ENCODE peak calls at places on chromosomes 11 and 22, in ten cellular contexts. Z, V, N, S, I, A, P, C, B and Q are unnamed samples.

GRCh38 chr11:21810650-21811049 is 382.2 kb upstream of the ANO5 start:
- DNase-seq in N (peak; percentile 2), V (no peak), C (no peak), S (no peak), I (no peak), B (no peak), Z (no peak), A (no peak), P (no peak), Q (no peak)

GRCh38 chr22:46900549-46900948 is 138.1 kb downstream of the TBC1D22A start:
- DNase-seq in V (no peak), B (no peak), Z (no peak), C (no peak), N (no peak), A (no peak), I (no peak), P (no peak), S (no peak), Q (no peak)

GRCh38 chr22:33210129-33210784 is 152.1 kb upstream of the SYN3 start:
- DNase-seq in P (no peak), C (peak; percentile 4), B (no peak), V (no peak), A (no peak), S (no peak), I (peak; percentile 19), N (peak; percentile 48), Z (peak; percentile 37), Q (no peak)

GRCh38 chr11:111765984-111766833 is at the start of gene PPP2R1B:
- DNase-seq in I (peak; percentile 75), A (peak; percentile 88), C (peak; percentile 71), V (no peak), N (peak; percentile 77), S (peak; percentile 66), P (peak; percentile 88), B (no peak), Z (peak; percentile 73), Q (no peak)

GRCh38 chr11:34783816-34784317 is 132.3 kb downstream of the APIP start:
- DNase-seq in P (no peak), S (no peak), V (no peak), Z (no peak), B (no peak), I (no peak), C (no peak), A (no peak), N (no peak), Q (no peak)

GRCh38 chr11:20005747-20006146 is 154.5 kb downstream of the DBX1 start:
- DNase-seq in N (no peak), C (no peak), Z (no peak), V (no peak), I (no peak), S (no peak), P (no peak), A (no peak), B (no peak), Q (no peak)

GRCh38 chr22:35376728-35377472 is 4.0 kb upstream of the HMOX1 start:
- DNase-seq in P (peak; percentile 89), N (peak; percentile 100), C (peak; percentile 98), V (peak; percentile 92), Z (peak; percentile 99), B (peak; percentile 97), S (peak; percentile 9), I (peak; percentile 94), A (peak; percentile 94), Q (peak; percentile 89)

GRCh38 chr11:97617031-97617430 is 1227.2 kb downstream of the JRKL start:
- DNase-seq in A (no peak), V (no peak), P (no peak), S (no peak), Z (no peak), B (no peak), C (no peak), I (no peak), N (no peak), Q (no peak)

GRCh38 chr22:25955323-25955722 is 213.3 kb downstream of the MYO18B start:
- DNase-seq in N (no peak), P (no peak), V (no peak), I (no peak), A (no peak), S (no peak), Z (no peak), B (no peak), C (no peak), Q (no peak)

GRCh38 chr11:12219732-12220131 is 109.3 kb downstream of the MICAL2 start:
- DNase-seq in C (no peak), S (no peak), P (no peak), B (peak; percentile 25), V (no peak), I (no peak), N (peak; percentile 81), A (no peak), Z (peak; percentile 93), Q (no peak)

GRCh38 chr11:5553347-5553746 is 5.0 kb upstream of the OR52H1 start:
- DNase-seq in V (no peak), A (no peak), C (no peak), S (no peak), P (no peak), N (no peak), Z (no peak), B (no peak), I (no peak), Q (no peak)

DNA sequence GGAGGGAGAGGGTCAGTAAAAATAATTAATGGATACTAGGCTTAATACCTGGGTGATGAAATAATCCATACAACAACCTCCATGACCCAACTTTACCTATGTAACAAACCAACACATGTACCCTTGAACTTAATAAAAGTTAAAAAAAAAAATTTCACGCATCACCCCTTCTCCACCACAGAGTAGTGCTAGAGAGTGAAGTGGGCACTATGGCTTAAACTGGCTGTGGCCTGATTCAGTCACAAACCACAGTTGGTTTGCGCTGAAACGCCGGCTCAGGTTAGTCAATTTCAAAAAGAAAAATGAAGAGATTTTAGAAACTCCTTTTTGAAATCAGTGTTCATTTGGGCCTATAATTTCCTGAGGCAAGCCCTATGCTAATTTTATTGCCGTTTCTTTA is 144.3 kb downstream of the TRPC6 start:
- DNase-seq in I (no peak), N (no peak), A (no peak), Z (no peak), V (no peak), S (no peak), C (no peak), P (no peak), B (no peak), Q (no peak)
- TF ChIP-seq CTCF in I (no peak), N (no peak), A (no peak), Z (peak; percentile 2), V (no peak), S (no peak), C (no peak), P (no peak), B (no peak), Q (no peak)

GRCh38 chr22:27761652-27762051 is 39.9 kb downstream of the MN1 start:
- DNase-seq in P (no peak), I (no peak), Z (no peak), C (no peak), S (no peak), N (no peak), A (no peak), B (no peak), V (no peak), Q (no peak)
- TF ChIP-seq CTCF in P (no peak), I (no peak), Z (no peak), C (no peak), S (no peak), N (no peak), A (no peak), B (no peak), V (no peak), Q (no peak)

DNA sequence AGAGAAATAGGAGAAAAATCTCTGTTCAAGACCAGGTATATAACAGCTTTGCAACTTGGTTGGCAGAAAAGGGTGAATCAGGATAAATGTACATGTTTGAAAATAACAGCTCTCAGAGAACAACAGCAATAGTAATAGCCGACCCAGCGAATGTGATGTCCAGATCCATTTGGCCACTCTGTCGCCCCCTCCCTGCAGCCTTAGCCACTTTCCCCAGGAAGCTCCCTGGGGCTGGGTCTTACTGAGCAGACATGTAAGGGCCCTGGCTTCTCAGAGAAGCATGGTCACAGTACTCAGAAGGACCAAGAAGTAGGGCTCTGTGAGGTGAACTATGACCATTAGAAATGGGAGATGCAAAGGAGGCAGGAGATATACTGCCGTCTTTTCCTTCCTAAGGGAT is 154.1 kb upstream of the SNX19 start:
- DNase-seq in S (no peak), B (no peak), C (no peak), I (no peak), A (no peak), V (no peak), P (no peak), N (no peak), Z (no peak), Q (no peak)
- TF ChIP-seq CTCF in S (no peak), B (no peak), C (peak; percentile 6), I (no peak), A (no peak), V (no peak), P (no peak), N (no peak), Z (no peak), Q (no peak)

DNA sequence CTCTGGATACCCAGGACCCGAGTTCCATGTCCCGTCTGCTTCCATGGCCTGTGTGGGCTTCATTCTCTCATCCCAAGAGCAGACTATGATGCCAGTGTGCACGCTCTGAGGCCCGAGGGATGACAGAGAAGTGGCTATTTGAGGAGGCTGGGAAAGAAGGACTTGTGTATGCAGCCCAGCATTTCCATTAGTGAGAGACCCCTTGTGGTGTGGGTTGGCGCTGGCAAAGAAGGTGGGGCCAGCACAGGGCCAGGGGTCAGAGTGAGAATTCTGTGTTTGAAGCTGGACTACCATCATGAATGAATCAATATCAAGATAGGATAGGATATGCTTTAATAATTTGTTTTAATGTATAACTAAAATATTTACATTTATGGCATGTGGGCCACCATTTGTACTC is 200.8 kb downstream of the HIPK3 start:
- DNase-seq in I (no peak), P (no peak), Z (no peak), S (no peak), N (no peak), A (no peak), B (no peak), C (no peak), V (no peak), Q (no peak)
- TF ChIP-seq CTCF in I (no peak), P (no peak), Z (no peak), S (no peak), N (no peak), A (no peak), B (no peak), C (no peak), V (no peak), Q (no peak)